ENCODE peak calls at places on chromosomes 5 and 9, in five cellular contexts. S, C, K, G and M are unnamed samples.

GRCh38 chr5:132961887-132962286 is 1.5 kb downstream of the AFF4 start:
- DNase-seq in G (no peak), S (no peak), K (no peak), C (no peak), M (no peak)

GRCh38 chr5:54517512-54518145 is at the start of gene SNX18:
- DNase-seq in G (peak), C (peak), S (peak), K (peak), M (peak)

GRCh38 chr5:72662936-72663335 is 153.5 kb upstream of the TNPO1 start:
- DNase-seq in C (no peak), G (no peak), K (no peak), S (no peak), M (no peak)

GRCh38 chr9:113955076-113955752 is 79.1 kb downstream of the ZNF618 start:
- DNase-seq in C (no peak), S (no peak), G (no peak), K (no peak), M (no peak)

GRCh38 chr5:1555011-1555807 is 31.4 kb upstream of the LPCAT1 start:
- DNase-seq in K (no peak), S (peak), G (peak), C (no peak), M (peak)

GRCh38 chr5:145243016-145243415 is 592.1 kb downstream of the PRELID2 start:
- DNase-seq in S (no peak), K (no peak), G (no peak), C (no peak), M (no peak)

GRCh38 chr5:139711852-139712171 is 63.7 kb downstream of the CXXC5 start:
- DNase-seq in S (no peak), K (no peak), G (peak), C (no peak), M (no peak)

GRCh38 chr5:72628771-72629313 is 121.6 kb upstream of the ZNF366 start:
- DNase-seq in G (no peak), C (no peak), S (no peak), K (no peak), M (no peak)

GRCh38 chr9:16884373-16884772 is 13.9 kb upstream of the BNC2 start:
- DNase-seq in G (no peak), S (no peak), C (no peak), K (no peak), M (no peak)

GRCh38 chr9:136178773-136179075 is 26.2 kb downstream of the LHX3 start:
- DNase-seq in C (no peak), S (no peak), K (no peak), G (peak), M (no peak)

GRCh38 chr9:130433168-130433946 is 11.4 kb upstream of the ASS1 start:
- DNase-seq in K (no peak), G (peak), C (no peak), S (no peak), M (no peak)

GRCh38 chr9:115941561-115942315 is 211.9 kb upstream of the PAPPA start:
- DNase-seq in C (no peak), K (no peak), G (no peak), S (no peak), M (no peak)

GRCh38 chr5:73120222-73121108 is at the start of gene TMEM171:
- DNase-seq in S (no peak), C (no peak), K (no peak), G (peak), M (peak)

GRCh38 chr5:100574716-100575115 is 39.5 kb downstream of the FAM174A start:
- DNase-seq in C (no peak), S (no peak), G (no peak), K (no peak), M (no peak)

GRCh38 chr9:34446468-34446891 is 11.9 kb downstream of the FAM219A start:
- DNase-seq in C (no peak), S (no peak), G (no peak), K (no peak), M (no peak)

GRCh38 chr9:91261417-91261816 is 100.3 kb downstream of the AUH start:
- DNase-seq in K (no peak), C (no peak), S (no peak), G (no peak), M (no peak)

GRCh38 chr9:110427497-110428104 is 89.9 kb upstream of the TXNDC8 start:
- DNase-seq in S (peak), K (no peak), C (peak), G (peak), M (peak)

GRCh38 chr5:31656806-31657205 is 17.9 kb downstream of the PDZD2 start:
- DNase-seq in G (no peak), S (no peak), C (no peak), K (no peak), M (no peak)

GRCh38 chr5:77280036-77280435 is 69.6 kb downstream of the PDE8B start:
- DNase-seq in S (no peak), G (no peak), C (no peak), K (no peak), M (no peak)

GRCh38 chr9:112447283-112447761 is 39.3 kb upstream of the KIAA1958 start:
- DNase-seq in G (no peak), K (no peak), C (no peak), S (no peak), M (no peak)

GRCh38 chr9:96663506-96664120 is 8.5 kb upstream of the PRXL2C start:
- DNase-seq in K (no peak), C (no peak), G (no peak), S (no peak), M (no peak)

GRCh38 chr5:103139264-103139865 is 19.3 kb downstream of the PPIP5K2 start:
- DNase-seq in G (peak), C (peak), S (peak), K (peak), M (peak)

GRCh38 chr5:68745459-68745858 is 348.4 kb upstream of the SLC30A5 start:
- DNase-seq in K (no peak), G (no peak), C (peak), S (no peak), M (no peak)

GRCh38 chr5:40278881-40279280 is 400.8 kb upstream of the PTGER4 start:
- DNase-seq in K (no peak), S (no peak), G (no peak), C (no peak), M (no peak)

GRCh38 chr9:93644397-93645088 is 68.2 kb downstream of the PHF2 start:
- DNase-seq in S (no peak), C (no peak), K (no peak), G (no peak), M (no peak)

GRCh38 chr9:97714435-97714834 is 17.3 kb upstream of the XPA start:
- DNase-seq in C (no peak), G (no peak), K (no peak), S (peak), M (no peak)

GRCh38 chr5:171907731-171908343 is 98.6 kb downstream of the FBXW11 start:
- DNase-seq in C (peak), K (no peak), S (peak), G (no peak), M (peak)

GRCh38 chr9:129481824-129482511 is 138.9 kb downstream of the C9orf50 start:
- DNase-seq in G (no peak), S (no peak), C (peak), K (no peak), M (no peak)

GRCh38 chr9:125126019-125126746 is 17.1 kb downstream of the SCAI start:
- DNase-seq in S (no peak), C (peak), K (peak), G (peak), M (no peak)

GRCh38 chr5:141843156-141843927 is 34.9 kb downstream of the PCDH1 start:
- DNase-seq in C (no peak), G (no peak), S (no peak), K (no peak), M (no peak)
- TF ChIP-seq SRF in C (no peak), G (no peak), S (no peak), K (no peak), M (no peak)

DNA sequence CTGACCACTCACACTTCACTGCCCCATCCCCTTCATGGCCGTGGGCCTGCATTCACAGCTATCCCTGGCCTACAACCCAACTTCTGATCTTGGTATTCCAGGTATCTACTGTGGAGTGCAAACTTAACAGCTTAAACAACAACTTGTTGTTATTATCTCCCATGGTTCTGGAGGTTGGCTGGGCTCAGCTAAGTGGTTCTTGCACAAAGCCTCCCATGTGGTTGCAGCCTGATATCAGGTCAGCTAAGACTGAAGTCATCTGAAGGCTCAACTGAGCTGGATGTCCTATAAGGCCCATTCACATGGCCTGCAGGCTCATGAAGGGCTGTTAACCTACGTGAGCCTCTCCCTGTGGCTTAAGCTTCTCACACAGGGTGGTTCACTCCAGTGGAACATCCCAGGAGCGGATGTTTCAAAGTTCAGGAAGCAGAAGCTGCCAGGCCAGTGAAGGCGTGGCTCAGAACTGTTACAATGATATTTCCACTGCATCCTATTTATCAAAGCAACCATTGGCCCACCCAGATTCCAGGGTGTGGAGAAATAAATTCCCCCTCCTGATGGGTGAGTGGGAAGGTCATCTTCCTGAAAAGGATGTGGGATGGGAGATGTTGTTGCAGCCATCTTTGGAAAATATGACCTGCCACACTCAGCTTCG is 30.0 kb upstream of the TRIO start:
- DNase-seq in K (no peak), G (peak), C (no peak), S (peak), M (no peak)
- TF ChIP-seq ZNF274 in K (no peak), G (no peak), C (no peak), S (no peak), M (no peak)

DNA sequence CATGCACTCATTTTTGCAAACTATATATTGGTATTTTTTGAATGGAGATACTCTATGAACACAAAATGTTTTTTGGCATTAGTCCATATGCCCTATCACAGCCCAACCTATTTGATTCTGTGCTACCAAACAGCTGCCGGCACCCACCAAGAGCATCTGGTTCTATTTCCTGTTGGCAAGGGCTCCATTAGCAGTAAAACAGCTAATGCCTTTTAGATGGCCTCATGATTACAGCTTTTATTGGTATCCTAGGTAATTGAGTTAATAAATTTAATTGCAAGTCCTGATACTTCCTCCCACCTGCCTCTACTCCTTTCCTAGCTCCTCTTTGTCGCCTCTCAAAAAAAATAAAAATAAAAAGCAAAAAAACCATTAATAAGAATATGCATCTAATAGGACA is 620.6 kb downstream of the SLCO4C1 start:
- DNase-seq in S (no peak), G (no peak), K (no peak), C (no peak), M (no peak)
- TF ChIP-seq SRF in S (no peak), G (no peak), K (no peak), C (no peak), M (no peak)

DNA sequence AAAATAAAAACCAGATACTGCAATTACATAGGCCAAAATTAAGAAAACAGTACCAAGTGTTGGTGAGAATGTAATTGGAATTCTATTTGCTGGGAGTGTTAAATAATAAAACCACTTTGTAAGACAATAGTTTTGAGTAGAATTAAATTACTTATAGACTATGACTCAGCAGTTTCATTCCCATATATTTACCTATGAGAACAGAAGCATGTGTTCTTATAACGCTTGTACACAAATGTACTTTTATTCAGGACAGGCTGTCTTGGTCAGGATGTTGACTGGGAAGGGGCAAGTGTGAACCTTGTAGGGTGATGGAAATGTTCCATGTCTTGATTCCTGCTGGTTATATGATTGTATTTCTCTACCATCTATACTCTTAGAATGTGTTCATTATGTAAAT is 56.3 kb downstream of the ERBIN start:
- DNase-seq in K (no peak), C (no peak), G (no peak), S (no peak), M (no peak)
- TF ChIP-seq ZNF274 in K (no peak), C (no peak), G (no peak), S (no peak), M (no peak)

GRCh38 chr5:158940977-158941376 is 158.7 kb downstream of the EBF1 start:
- DNase-seq in C (no peak), S (no peak), G (no peak), K (no peak), M (no peak)

GRCh38 chr5:158947831-158948230 is 151.9 kb downstream of the EBF1 start:
- DNase-seq in C (no peak), S (no peak), G (no peak), K (no peak), M (no peak)

GRCh38 chr5:158943569-158943968 is 156.1 kb downstream of the EBF1 start:
- DNase-seq in G (no peak), K (no peak), S (no peak), C (no peak), M (no peak)

GRCh38 chr5:158942217-158942616 is 157.5 kb downstream of the EBF1 start:
- DNase-seq in S (no peak), K (no peak), G (no peak), C (no peak), M (no peak)

DNA sequence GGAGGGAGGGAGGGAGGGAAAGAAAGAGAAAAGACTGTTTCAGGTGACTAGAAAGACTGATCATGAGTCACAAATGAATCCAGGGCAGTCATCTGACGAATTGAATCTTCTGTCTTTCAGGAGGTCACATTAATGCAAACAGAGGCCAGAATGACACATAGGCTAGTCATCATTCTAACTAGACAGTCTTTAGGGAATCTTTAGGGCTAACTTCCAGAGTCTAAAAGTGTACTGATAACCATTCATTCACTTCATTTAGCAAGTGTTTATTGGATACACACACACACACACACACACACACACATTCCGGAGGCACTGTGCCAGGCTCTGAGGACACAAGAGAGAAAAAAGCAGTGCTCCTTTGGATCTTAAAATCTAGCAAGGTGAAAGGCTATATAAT is 156.7 kb downstream of the EBF1 start:
- DNase-seq in G (no peak), K (no peak), C (no peak), S (peak), M (peak)
- TF ChIP-seq SRF in G (no peak), K (no peak), C (no peak), S (no peak), M (no peak)

DNA sequence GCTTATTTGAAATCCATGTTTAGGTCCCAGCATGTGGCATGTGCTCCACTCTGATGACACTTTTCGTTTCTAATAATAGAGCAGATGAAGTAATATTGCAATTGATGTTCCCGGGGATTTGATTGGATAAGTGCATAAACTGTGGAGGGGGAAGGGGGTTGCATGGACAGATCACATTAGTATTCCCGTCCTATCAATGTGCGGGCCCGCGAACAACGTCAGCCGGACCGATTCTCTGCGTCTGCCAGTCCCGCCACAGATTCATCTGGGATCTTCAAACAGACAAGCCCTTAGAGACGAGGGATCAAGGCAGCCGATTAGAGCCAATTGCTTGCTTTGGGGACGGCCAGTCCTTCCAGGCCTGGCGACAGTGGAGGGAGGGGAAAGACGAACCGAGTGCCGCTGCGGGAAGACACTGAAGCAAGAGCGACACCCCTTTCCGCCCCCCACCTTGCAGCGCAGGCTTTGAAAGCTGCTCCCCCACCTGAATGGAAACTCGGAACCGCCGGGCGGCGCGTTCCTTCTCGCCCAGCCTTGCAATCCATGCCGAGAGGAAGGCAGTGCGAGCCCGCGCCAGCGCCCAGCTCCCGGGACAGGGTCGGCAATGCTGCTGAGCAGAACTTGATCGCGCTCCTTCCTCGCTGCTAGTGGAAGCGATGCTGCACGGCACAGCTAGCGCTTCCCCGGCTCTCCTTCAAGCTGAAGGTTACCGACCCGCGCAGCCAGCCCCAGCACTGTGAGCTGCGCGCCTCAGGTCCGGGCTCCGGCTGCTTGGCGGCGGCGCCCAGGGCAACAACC is at the start of gene RGS7BP:
- DNase-seq in S (no peak), K (no peak), G (peak), C (no peak), M (no peak)
- TF ChIP-seq ZNF274 in S (no peak), K (no peak), G (no peak), C (no peak), M (no peak)

GRCh38 chr5:91170266-91170665 is 212.9 kb downstream of the ARRDC3 start:
- DNase-seq in G (no peak), S (no peak), K (no peak), C (no peak), M (no peak)

GRCh38 chr5:91175708-91176107 is 207.4 kb downstream of the ARRDC3 start:
- DNase-seq in G (no peak), K (no peak), S (no peak), C (no peak), M (no peak)

GRCh38 chr5:91174418-91174817 is 208.7 kb downstream of the ARRDC3 start:
- DNase-seq in K (no peak), G (no peak), C (no peak), S (no peak), M (no peak)

GRCh38 chr5:91168859-91169258 is 214.3 kb downstream of the ARRDC3 start:
- DNase-seq in K (no peak), G (no peak), S (no peak), C (no peak), M (no peak)

DNA sequence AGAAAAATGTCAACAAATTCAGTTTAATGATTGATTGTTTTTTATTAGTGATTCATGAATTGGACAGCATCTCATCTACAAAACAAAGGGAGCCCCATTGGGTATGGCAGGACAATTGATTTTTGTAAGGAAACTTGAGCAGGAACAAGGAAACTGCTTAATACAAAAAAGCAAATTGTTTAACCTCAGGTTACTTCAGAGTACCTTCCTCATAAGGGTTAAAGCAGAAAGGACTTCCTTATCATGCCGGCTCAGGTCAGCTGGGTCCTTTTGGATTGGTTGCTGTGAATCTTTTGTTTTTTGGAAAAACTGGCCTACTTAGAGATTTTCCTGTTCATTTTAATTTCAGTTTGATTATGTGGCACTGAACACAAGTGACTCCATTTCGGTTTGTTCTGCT is 211.8 kb downstream of the ARRDC3 start:
- DNase-seq in K (no peak), G (no peak), C (no peak), S (no peak), M (no peak)
- TF ChIP-seq SRF in K (no peak), G (no peak), C (no peak), S (no peak), M (no peak)

DNA sequence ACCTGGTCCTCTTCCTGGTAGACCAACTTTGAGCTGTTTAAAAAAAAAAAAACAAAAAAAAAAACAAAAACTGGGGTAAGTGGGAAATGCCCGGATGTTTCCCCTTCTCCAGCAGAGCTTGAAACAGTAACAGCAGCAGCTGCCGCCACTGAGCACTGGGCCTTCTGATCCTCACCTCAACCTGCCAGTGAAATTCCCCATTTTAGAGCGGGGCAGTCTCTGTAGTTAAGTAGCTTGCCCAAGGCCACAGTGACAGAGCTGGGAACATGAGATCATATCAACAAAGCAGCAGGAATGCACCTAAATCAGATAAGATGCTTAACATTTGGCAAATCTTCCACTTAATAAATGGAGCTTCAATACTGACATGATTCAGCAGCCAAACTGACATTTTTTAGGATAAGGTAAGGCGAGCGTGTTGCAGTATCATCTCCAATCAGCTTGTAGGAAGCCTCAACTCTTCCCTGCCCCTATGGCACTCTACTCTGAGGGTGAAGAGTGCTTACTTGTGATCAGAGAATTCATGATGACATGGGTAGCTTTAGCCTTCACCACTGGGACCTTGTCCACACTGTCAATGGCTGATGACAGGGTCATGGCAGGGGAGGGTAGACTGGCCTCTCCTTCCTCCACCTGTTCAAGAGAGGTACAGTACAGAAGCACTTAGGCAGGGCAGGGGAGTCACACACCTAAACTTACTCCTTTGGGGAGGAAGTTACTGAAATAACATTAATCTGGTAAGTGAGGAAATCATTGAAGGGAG is 9.3 kb downstream of the KIAA1191 start:
- DNase-seq in C (no peak), G (no peak), S (no peak), K (peak), M (no peak)
- TF ChIP-seq ZNF274 in C (no peak), G (no peak), S (no peak), K (no peak), M (no peak)

GRCh38 chr5:142894749-142895148 is 124.6 kb downstream of the ARHGAP26 start:
- DNase-seq in G (no peak), C (no peak), K (no peak), S (peak), M (no peak)
- TF ChIP-seq SRF in G (no peak), C (no peak), K (no peak), S (no peak), M (no peak)